ENCODE peak calls at places on chromosomes 16 and 17, in eight cellular contexts. Y, V, W, H, A, S, F and Z are unnamed samples.

GRCh38 chr16:50269061-50269705 is 2.8 kb downstream of the ADCY7 start:
- DNase-seq in H (no peak), A (no peak), S (no peak), V (no peak), W (no peak), Y (peak; percentile 46), F (no peak), Z (no peak)

GRCh38 chr17:8707232-8707590 is 37.4 kb downstream of the CCDC42 start:
- DNase-seq in W (no peak), V (no peak), S (no peak), H (no peak), Y (no peak), A (no peak), F (no peak), Z (no peak)

GRCh38 chr16:28835864-28836760 is 10.0 kb downstream of the TUFM start:
- DNase-seq in F (no peak), A (no peak), V (no peak), S (no peak), W (no peak), H (no peak), Y (no peak), Z (no peak)

GRCh38 chr17:81053043-81053970 is 18.4 kb downstream of the BAIAP2 start:
- DNase-seq in Y (no peak), F (no peak), S (no peak), A (no peak), H (no peak), W (no peak), V (no peak), Z (no peak)

GRCh38 chr16:57628782-57629181 is 352 bp downstream of the ADGRG1 start:
- DNase-seq in H (no peak), F (no peak), S (no peak), Y (no peak), W (no peak), V (no peak), A (no peak), Z (no peak)

GRCh38 chr17:39676198-39676819 is 8.1 kb downstream of the PNMT start:
- DNase-seq in Y (no peak), F (no peak), W (no peak), V (no peak), H (peak; percentile 84), S (no peak), A (no peak), Z (peak; percentile 57)

GRCh38 chr17:30555942-30556341 is 78.7 kb downstream of the GOSR1 start:
- DNase-seq in W (no peak), A (no peak), H (peak; percentile 11), F (no peak), S (no peak), Y (no peak), V (no peak), Z (no peak)

GRCh38 chr17:74513987-74514631 is 17.2 kb downstream of the CD300LB start:
- DNase-seq in W (peak; percentile 77), H (peak; percentile 25), V (peak; percentile 40), A (peak; percentile 88), S (peak; percentile 55), F (peak; percentile 90), Y (no peak), Z (no peak)

GRCh38 chr16:3999479-3999868 is 116.8 kb downstream of the ADCY9 start:
- DNase-seq in H (no peak), W (peak; percentile 66), F (no peak), Y (peak; percentile 82), A (no peak), V (no peak), S (no peak), Z (no peak)

GRCh38 chr17:44187131-44187899 is 543 bp downstream of the TMUB2 start:
- DNase-seq in Y (no peak), S (no peak), W (peak; percentile 74), F (peak; percentile 95), V (no peak), H (no peak), A (no peak), Z (no peak)

GRCh38 chr17:14712471-14713075 is 411.7 kb downstream of the HS3ST3B1 start:
- DNase-seq in Y (no peak), W (no peak), H (no peak), S (no peak), A (no peak), F (no peak), V (no peak), Z (no peak)

GRCh38 chr16:616771-617586 is 13.8 kb upstream of the WFIKKN1 start:
- DNase-seq in A (no peak), S (no peak), Y (peak; percentile 58), V (no peak), F (no peak), W (no peak), H (no peak), Z (no peak)

GRCh38 chr17:82235775-82236141 is 6.9 kb downstream of the SLC16A3 start:
- DNase-seq in W (no peak), H (no peak), V (no peak), Y (peak; percentile 72), S (no peak), F (peak; percentile 91), A (no peak), Z (no peak)

GRCh38 chr17:82236142-82236971 is 7.5 kb downstream of the SLC16A3 start:
- DNase-seq in Y (peak; percentile 89), A (no peak), S (no peak), F (peak; percentile 93), H (peak; percentile 75), W (peak; percentile 84), V (peak; percentile 92), Z (no peak)

GRCh38 chr17:82237746-82238561 is 9.1 kb downstream of the SLC16A3 start:
- DNase-seq in Y (peak; percentile 67), W (no peak), A (no peak), V (no peak), S (no peak), F (no peak), H (no peak), Z (no peak)

GRCh38 chr17:82238562-82239201 is 9.8 kb downstream of the SLC16A3 start:
- DNase-seq in W (no peak), V (no peak), A (no peak), Y (peak; percentile 94), S (no peak), F (no peak), H (peak; percentile 90), Z (peak; percentile 93)

GRCh38 chr17:82237083-82237745 is 8.4 kb downstream of the SLC16A3 start:
- DNase-seq in Y (peak; percentile 74), S (no peak), A (no peak), V (no peak), W (peak; percentile 74), H (no peak), F (no peak), Z (no peak)
- TF ChIP-seq POLR2AphosphoS5 in Y (no peak), S (no peak), A (no peak), V (no peak), W (no peak), H (no peak), F (no peak), Z (no peak)

GRCh38 chr17:65156835-65157565 is 19.8 kb downstream of the RGS9 start:
- DNase-seq in F (no peak), S (no peak), Y (no peak), V (no peak), W (no peak), H (no peak), A (no peak), Z (no peak)

GRCh38 chr17:65158081-65158480 is 20.9 kb downstream of the RGS9 start:
- DNase-seq in V (no peak), S (no peak), A (no peak), W (no peak), H (no peak), F (no peak), Y (no peak), Z (no peak)

GRCh38 chr17:65155622-65156021 is 18.5 kb downstream of the RGS9 start:
- DNase-seq in S (no peak), Y (no peak), V (no peak), A (no peak), H (no peak), W (no peak), F (no peak), Z (no peak)

GRCh38 chr17:65154770-65155589 is 17.8 kb downstream of the RGS9 start:
- DNase-seq in S (no peak), A (no peak), W (no peak), H (no peak), V (no peak), F (no peak), Y (no peak), Z (no peak)

GRCh38 chr17:65156185-65156834 is 19.1 kb downstream of the RGS9 start:
- DNase-seq in H (peak; percentile 46), W (no peak), S (no peak), V (no peak), F (no peak), Y (no peak), A (no peak), Z (no peak)
- TF ChIP-seq POLR2AphosphoS5 in H (no peak), W (no peak), S (no peak), V (no peak), F (no peak), Y (no peak), A (no peak), Z (no peak)

GRCh38 chr17:78138204-78139060 is 7.8 kb upstream of the C17orf99 start:
- DNase-seq in W (no peak), V (no peak), H (no peak), S (no peak), A (no peak), Y (no peak), F (no peak), Z (no peak)

GRCh38 chr17:78142113-78142861 is 3.9 kb upstream of the C17orf99 start:
- DNase-seq in A (peak; percentile 97), H (peak; percentile 79), W (no peak), V (peak; percentile 65), F (no peak), Y (no peak), S (no peak), Z (peak; percentile 83)

GRCh38 chr17:78137392-78138203 is 7.0 kb downstream of the TMC8 start:
- DNase-seq in V (no peak), S (no peak), F (no peak), W (peak; percentile 57), H (no peak), A (no peak), Y (no peak), Z (no peak)

GRCh38 chr17:78141437-78142112 is 4.6 kb upstream of the C17orf99 start:
- DNase-seq in S (no peak), A (no peak), H (no peak), W (no peak), F (no peak), V (no peak), Y (no peak), Z (no peak)

GRCh38 chr17:78140169-78141051 is 5.8 kb upstream of the C17orf99 start:
- DNase-seq in W (peak; percentile 100), F (peak; percentile 98), Y (peak; percentile 90), A (peak; percentile 100), S (peak; percentile 77), V (peak; percentile 96), H (peak; percentile 96), Z (peak; percentile 91)
- TF ChIP-seq POLR2AphosphoS5 in W (peak; percentile 73), F (peak; percentile 36), Y (no peak), A (peak; percentile 67), S (peak; percentile 82), V (no peak), H (peak; percentile 51), Z (peak; percentile 29)

GRCh38 chr17:48555183-48555615 is 10.3 kb upstream of the HOXB2 start:
- DNase-seq in V (no peak), Y (no peak), S (no peak), A (no peak), F (no peak), W (no peak), H (no peak), Z (peak; percentile 34)
- TF ChIP-seq POLR2AphosphoS5 in V (no peak), Y (peak; percentile 67), S (peak; percentile 68), A (no peak), F (peak; percentile 62), W (no peak), H (no peak), Z (peak; percentile 63)

GRCh38 chr16:10822702-10823101 is 4.1 kb upstream of the TVP23A start:
- DNase-seq in Y (no peak), W (no peak), H (no peak), F (no peak), V (no peak), S (no peak), A (no peak), Z (no peak)
- TF ChIP-seq POLR2AphosphoS5 in Y (no peak), W (no peak), H (no peak), F (no peak), V (no peak), S (no peak), A (no peak), Z (no peak)